ENCODE peak calls at places on chromosome 5, in seven cellular contexts. One of them, this sample, is unnamed.

GRCh38 chr5:76990899-76991475 is 38.1 kb downstream of the CRHBP start:
- DNase-seq in psoas muscle: no peak
- DNase-seq in NCI-H2081: no peak
- DNase-seq in A172: no peak
- DNase-seq in stimulated activated CD8-positive, alpha-beta memory T cell treated with anti-CD3 and anti-CD28 coated beads, Interleukin-4, amount 100 ng/mL, for 24 hours: no peak
- DNase-seq in brain microvascular endothelial cell: peak
- DNase-seq in foreskin fibroblast: no peak
- DNase-seq in this sample: no peak

GRCh38 chr5:137708062-137708461 is 27.8 kb downstream of the KLHL3 start:
- DNase-seq in psoas muscle: no peak
- DNase-seq in NCI-H2081: no peak
- DNase-seq in A172: no peak
- DNase-seq in stimulated activated CD8-positive, alpha-beta memory T cell treated with anti-CD3 and anti-CD28 coated beads, Interleukin-4, amount 100 ng/mL, for 24 hours: no peak
- DNase-seq in brain microvascular endothelial cell: no peak
- DNase-seq in foreskin fibroblast: no peak
- DNase-seq in this sample: no peak

GRCh38 chr5:68440666-68441065 is 225.1 kb downstream of the PIK3R1 start:
- DNase-seq in psoas muscle: no peak
- DNase-seq in NCI-H2081: no peak
- DNase-seq in A172: no peak
- DNase-seq in stimulated activated CD8-positive, alpha-beta memory T cell treated with anti-CD3 and anti-CD28 coated beads, Interleukin-4, amount 100 ng/mL, for 24 hours: no peak
- DNase-seq in brain microvascular endothelial cell: no peak
- DNase-seq in foreskin fibroblast: no peak
- DNase-seq in this sample: no peak

GRCh38 chr5:106047341-106047740 is 1623.4 kb downstream of the EFNA5 start:
- DNase-seq in psoas muscle: no peak
- DNase-seq in NCI-H2081: no peak
- DNase-seq in A172: no peak
- DNase-seq in stimulated activated CD8-positive, alpha-beta memory T cell treated with anti-CD3 and anti-CD28 coated beads, Interleukin-4, amount 100 ng/mL, for 24 hours: no peak
- DNase-seq in brain microvascular endothelial cell: no peak
- DNase-seq in foreskin fibroblast: no peak
- DNase-seq in this sample: no peak

GRCh38 chr5:55440188-55440646 is 94.5 kb downstream of the PLPP1 start:
- DNase-seq in psoas muscle: no peak
- DNase-seq in NCI-H2081: no peak
- DNase-seq in A172: no peak
- DNase-seq in stimulated activated CD8-positive, alpha-beta memory T cell treated with anti-CD3 and anti-CD28 coated beads, Interleukin-4, amount 100 ng/mL, for 24 hours: no peak
- DNase-seq in brain microvascular endothelial cell: peak
- DNase-seq in foreskin fibroblast: peak
- DNase-seq in this sample: no peak

GRCh38 chr5:16983972-16984371 is 47.9 kb upstream of the MYO10 start:
- DNase-seq in psoas muscle: no peak
- DNase-seq in NCI-H2081: no peak
- DNase-seq in A172: no peak
- DNase-seq in stimulated activated CD8-positive, alpha-beta memory T cell treated with anti-CD3 and anti-CD28 coated beads, Interleukin-4, amount 100 ng/mL, for 24 hours: no peak
- DNase-seq in brain microvascular endothelial cell: no peak
- DNase-seq in foreskin fibroblast: no peak
- DNase-seq in this sample: no peak

GRCh38 chr5:179259731-179260323 is 85.4 kb downstream of the ADAMTS2 start:
- DNase-seq in psoas muscle: no peak
- DNase-seq in NCI-H2081: no peak
- DNase-seq in A172: no peak
- DNase-seq in stimulated activated CD8-positive, alpha-beta memory T cell treated with anti-CD3 and anti-CD28 coated beads, Interleukin-4, amount 100 ng/mL, for 24 hours: no peak
- DNase-seq in brain microvascular endothelial cell: no peak
- DNase-seq in foreskin fibroblast: peak
- DNase-seq in this sample: no peak

GRCh38 chr5:83524991-83525390 is 53.4 kb downstream of the VCAN start:
- DNase-seq in psoas muscle: no peak
- DNase-seq in NCI-H2081: no peak
- DNase-seq in A172: no peak
- DNase-seq in stimulated activated CD8-positive, alpha-beta memory T cell treated with anti-CD3 and anti-CD28 coated beads, Interleukin-4, amount 100 ng/mL, for 24 hours: no peak
- DNase-seq in brain microvascular endothelial cell: no peak
- DNase-seq in foreskin fibroblast: no peak
- DNase-seq in this sample: no peak

GRCh38 chr5:142683885-142684505 is 1.9 kb downstream of the FGF1 start:
- DNase-seq in psoas muscle: no peak
- DNase-seq in NCI-H2081: no peak
- DNase-seq in A172: no peak
- DNase-seq in stimulated activated CD8-positive, alpha-beta memory T cell treated with anti-CD3 and anti-CD28 coated beads, Interleukin-4, amount 100 ng/mL, for 24 hours: no peak
- DNase-seq in brain microvascular endothelial cell: no peak
- DNase-seq in foreskin fibroblast: no peak
- DNase-seq in this sample: no peak

GRCh38 chr5:104444656-104445055 is 882.1 kb upstream of the NUDT12 start:
- DNase-seq in psoas muscle: no peak
- DNase-seq in NCI-H2081: no peak
- DNase-seq in A172: no peak
- DNase-seq in stimulated activated CD8-positive, alpha-beta memory T cell treated with anti-CD3 and anti-CD28 coated beads, Interleukin-4, amount 100 ng/mL, for 24 hours: no peak
- DNase-seq in brain microvascular endothelial cell: no peak
- DNase-seq in foreskin fibroblast: no peak
- DNase-seq in this sample: no peak

GRCh38 chr5:61319388-61320146 is 12.5 kb upstream of the ZSWIM6 start:
- DNase-seq in psoas muscle: no peak
- DNase-seq in NCI-H2081: no peak
- DNase-seq in A172: no peak
- DNase-seq in stimulated activated CD8-positive, alpha-beta memory T cell treated with anti-CD3 and anti-CD28 coated beads, Interleukin-4, amount 100 ng/mL, for 24 hours: no peak
- DNase-seq in brain microvascular endothelial cell: no peak
- DNase-seq in foreskin fibroblast: no peak
- DNase-seq in this sample: no peak

GRCh38 chr5:124888622-124889521 is 142.4 kb upstream of the ZNF608 start:
- DNase-seq in psoas muscle: no peak
- DNase-seq in NCI-H2081: no peak
- DNase-seq in A172: no peak
- DNase-seq in stimulated activated CD8-positive, alpha-beta memory T cell treated with anti-CD3 and anti-CD28 coated beads, Interleukin-4, amount 100 ng/mL, for 24 hours: no peak
- DNase-seq in brain microvascular endothelial cell: no peak
- DNase-seq in foreskin fibroblast: no peak
- DNase-seq in this sample: no peak

GRCh38 chr5:56822961-56823360 is 7.6 kb downstream of the MAP3K1 start:
- DNase-seq in psoas muscle: no peak
- DNase-seq in NCI-H2081: no peak
- DNase-seq in A172: no peak
- DNase-seq in stimulated activated CD8-positive, alpha-beta memory T cell treated with anti-CD3 and anti-CD28 coated beads, Interleukin-4, amount 100 ng/mL, for 24 hours: no peak
- DNase-seq in brain microvascular endothelial cell: no peak
- DNase-seq in foreskin fibroblast: no peak
- DNase-seq in this sample: no peak

GRCh38 chr5:84961903-84962302 is 577.2 kb upstream of the EDIL3 start:
- DNase-seq in psoas muscle: no peak
- DNase-seq in NCI-H2081: no peak
- DNase-seq in A172: no peak
- DNase-seq in stimulated activated CD8-positive, alpha-beta memory T cell treated with anti-CD3 and anti-CD28 coated beads, Interleukin-4, amount 100 ng/mL, for 24 hours: no peak
- DNase-seq in brain microvascular endothelial cell: no peak
- DNase-seq in foreskin fibroblast: no peak
- DNase-seq in this sample: no peak

GRCh38 chr5:33120671-33121070 is 320.1 kb upstream of the TARS1 start:
- DNase-seq in psoas muscle: no peak
- DNase-seq in NCI-H2081: no peak
- DNase-seq in A172: peak
- DNase-seq in stimulated activated CD8-positive, alpha-beta memory T cell treated with anti-CD3 and anti-CD28 coated beads, Interleukin-4, amount 100 ng/mL, for 24 hours: no peak
- DNase-seq in brain microvascular endothelial cell: peak
- DNase-seq in foreskin fibroblast: peak
- DNase-seq in this sample: no peak

GRCh38 chr5:20536813-20537212 is 548.8 kb upstream of the CDH18 start:
- DNase-seq in psoas muscle: no peak
- DNase-seq in NCI-H2081: no peak
- DNase-seq in A172: no peak
- DNase-seq in stimulated activated CD8-positive, alpha-beta memory T cell treated with anti-CD3 and anti-CD28 coated beads, Interleukin-4, amount 100 ng/mL, for 24 hours: no peak
- DNase-seq in brain microvascular endothelial cell: no peak
- DNase-seq in foreskin fibroblast: no peak
- DNase-seq in this sample: no peak

GRCh38 chr5:138720840-138721239 is 32.4 kb upstream of the CTNNA1 start:
- DNase-seq in psoas muscle: no peak
- DNase-seq in NCI-H2081: peak
- DNase-seq in A172: no peak
- DNase-seq in stimulated activated CD8-positive, alpha-beta memory T cell treated with anti-CD3 and anti-CD28 coated beads, Interleukin-4, amount 100 ng/mL, for 24 hours: no peak
- DNase-seq in brain microvascular endothelial cell: no peak
- DNase-seq in foreskin fibroblast: no peak
- DNase-seq in this sample: no peak

This sample was measured in NCI-H2107.